ENCODE peak calls at places on chromosomes 1 and 21, in eight cellular contexts. V, O, D, C, R, J, G and M are unnamed samples.
A peak's percentile ranks its signal among the peaks of the same experiment; 100 is the strongest.

GRCh38 chr1:77170687-77171086 is 48.5 kb downstream of the PIGK start:
- DNase-seq in V (no peak), O (no peak), D (peak; percentile 67), C (no peak), R (no peak), J (no peak), G (no peak), M (no peak)

GRCh38 chr1:182595641-182596240 is 6.7 kb upstream of the RNASEL start:
- DNase-seq in V (peak; percentile 80), O (peak; percentile 65), D (peak; percentile 61), C (peak; percentile 72), R (peak; percentile 73), J (peak; percentile 60), G (peak; percentile 78), M (peak; percentile 65)

GRCh38 chr1:233677690-233678354 is 63.9 kb downstream of the KCNK1 start:
- DNase-seq in V (no peak), O (no peak), D (no peak), C (no peak), R (no peak), J (no peak), G (no peak), M (no peak)

GRCh38 chr1:1573843-1574720 is 581 bp downstream of the SSU72 start:
- DNase-seq in V (no peak), O (no peak), D (peak; percentile 62), C (peak; percentile 58), R (peak; percentile 83), J (peak; percentile 68), G (peak; percentile 91), M (peak; percentile 62)

GRCh38 chr21:39527664-39528381 is 76.1 kb downstream of the SH3BGR start:
- DNase-seq in V (peak; percentile 74), O (no peak), D (no peak), C (no peak), R (no peak), J (no peak), G (peak; percentile 55), M (no peak)

GRCh38 chr21:44434936-44435635 is 20.2 kb upstream of the LRRC3 start:
- DNase-seq in V (no peak), O (peak; percentile 9), D (no peak), C (no peak), R (no peak), J (no peak), G (no peak), M (no peak)

GRCh38 chr1:19433610-19433999 is 51.7 kb downstream of the CAPZB start:
- DNase-seq in V (no peak), O (no peak), D (peak; percentile 65), C (no peak), R (no peak), J (no peak), G (no peak), M (no peak)

GRCh38 chr1:1162597-1163537 is 10.8 kb upstream of the TTLL10 start:
- DNase-seq in V (peak; percentile 95), O (no peak), D (no peak), C (no peak), R (no peak), J (no peak), G (no peak), M (no peak)

GRCh38 chr1:19484338-19484792 is 974 bp downstream of the CAPZB start:
- DNase-seq in V (no peak), O (no peak), D (no peak), C (no peak), R (no peak), J (peak; percentile 10), G (peak; percentile 49), M (peak; percentile 27)

GRCh38 chr1:177278626-177279390 is 108.0 kb downstream of the BRINP2 start:
- DNase-seq in V (no peak), O (no peak), D (peak; percentile 70), C (no peak), R (no peak), J (no peak), G (no peak), M (no peak)

GRCh38 chr1:76868154-76868882 is 1.0 kb downstream of the ST6GALNAC5 start:
- DNase-seq in V (peak; percentile 25), O (no peak), D (peak; percentile 60), C (no peak), R (peak; percentile 69), J (peak; percentile 37), G (peak; percentile 90), M (no peak)

GRCh38 chr1:90274376-90274775 is 279.5 kb downstream of the ZNF326 start:
- DNase-seq in V (no peak), O (no peak), D (no peak), C (peak; percentile 18), R (no peak), J (no peak), G (no peak), M (no peak)

GRCh38 chr21:42417533-42417932 is 13.8 kb downstream of the UBASH3A start:
- DNase-seq in V (no peak), O (no peak), D (no peak), C (no peak), R (no peak), J (no peak), G (no peak), M (no peak)

DNA sequence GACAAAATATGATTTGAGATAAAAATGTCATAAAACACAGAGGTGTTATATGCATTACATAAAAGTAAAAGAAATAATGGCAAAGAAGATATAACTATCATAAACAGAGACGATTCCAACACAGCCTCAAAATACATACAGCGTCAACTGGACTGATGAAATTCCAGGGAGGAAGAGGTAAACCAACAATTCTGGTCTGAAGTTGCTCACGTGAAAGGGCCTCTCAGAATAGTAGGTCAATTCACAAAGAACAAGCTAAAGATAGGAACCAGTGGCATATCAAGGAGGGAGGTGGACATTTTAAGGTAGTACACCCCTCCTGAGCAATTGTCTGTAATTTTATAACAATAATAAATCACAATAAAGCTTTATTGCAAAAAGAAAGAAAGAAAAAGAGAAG is 18.6 kb downstream of the SLC2A5 start:
- DNase-seq in V (no peak), O (no peak), D (no peak), C (no peak), R (no peak), J (no peak), G (no peak), M (no peak)
- H3K4me1 ChIP-seq in V (no peaks in the 10 kb centered on the region), O (no peaks in the 10 kb centered on the region), D (no peaks in the 10 kb centered on the region), C (no peaks in the 10 kb centered on the region), R (peaks cover 23% of the 10 kb centered on the region), J (no peaks in the 10 kb centered on the region), G (peaks cover 9% of the 10 kb centered on the region), M (no peaks in the 10 kb centered on the region)

GRCh38 chr1:178496410-178497135 is at the start of gene CLEC20A:
- DNase-seq in V (no peak), O (no peak), D (no peak), C (no peak), R (no peak), J (no peak), G (no peak), M (peak; percentile 34)

GRCh38 chr1:178498896-178499675 is 2.3 kb upstream of the CLEC20A start:
- DNase-seq in V (no peak), O (no peak), D (no peak), C (no peak), R (no peak), J (no peak), G (no peak), M (peak; percentile 28)

GRCh38 chr1:178495741-178496409 is 889 bp downstream of the CLEC20A start:
- DNase-seq in V (no peak), O (no peak), D (no peak), C (no peak), R (no peak), J (no peak), G (no peak), M (no peak)

GRCh38 chr1:178500091-178500770 is 3.5 kb upstream of the CLEC20A start:
- DNase-seq in V (no peak), O (no peak), D (no peak), C (no peak), R (no peak), J (no peak), G (peak; percentile 25), M (peak; percentile 44)

GRCh38 chr1:178497903-178498478 is 1.2 kb upstream of the CLEC20A start:
- DNase-seq in V (no peak), O (no peak), D (no peak), C (no peak), R (no peak), J (no peak), G (no peak), M (no peak)
- H3K27ac ChIP-seq in V (no peak overlapping the region), O (no peak overlapping the region), D (no peak overlapping the region), C (no peak overlapping the region), R (no peak overlapping the region), J (no peak overlapping the region), G (no peak overlapping the region), M (no peak overlapping the region)

DNA sequence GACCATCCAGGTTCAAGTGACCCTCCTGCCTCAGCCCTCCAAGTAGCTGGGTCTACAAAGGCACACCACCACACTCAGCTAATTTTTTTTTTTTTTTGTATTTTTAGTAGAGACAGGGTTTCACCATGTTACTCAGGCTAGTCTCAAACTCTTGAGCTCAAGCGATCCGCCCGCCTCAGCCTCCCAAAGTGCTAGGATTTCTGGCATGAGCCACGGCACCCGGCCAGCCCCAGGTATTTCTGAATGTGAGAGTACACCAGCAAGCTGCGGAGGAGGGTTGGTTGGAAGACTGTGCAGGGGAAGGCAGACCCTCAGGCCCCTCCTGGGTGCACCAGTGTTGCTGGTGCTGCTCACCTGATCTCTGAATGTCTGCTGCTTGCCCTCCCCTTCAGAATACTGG is 33.1 kb upstream of the SIM2 start:
- DNase-seq in V (no peak), O (no peak), D (no peak), C (no peak), R (no peak), J (no peak), G (no peak), M (no peak)
- H3K27me3 ChIP-seq in V (peaks cover 61% of the 10 kb centered on the region), O (no peaks in the 10 kb centered on the region), D (peaks cover 22% of the 10 kb centered on the region), C (peaks cover 23% of the 10 kb centered on the region), R (peaks cover 7% of the 10 kb centered on the region), J (peaks cover 11% of the 10 kb centered on the region), G (peaks cover 8% of the 10 kb centered on the region), M (no peaks in the 10 kb centered on the region)

GRCh38 chr1:23624440-23624839 is 65.1 kb upstream of the ID3 start:
- DNase-seq in V (no peak), O (no peak), D (no peak), C (no peak), R (no peak), J (no peak), G (no peak), M (peak; percentile 79)

GRCh38 chr1:23625459-23625858 is 66.1 kb upstream of the RPL11 start:
- DNase-seq in V (no peak), O (no peak), D (no peak), C (no peak), R (no peak), J (no peak), G (no peak), M (no peak)

GRCh38 chr1:23620605-23621004 is 61.3 kb upstream of the ID3 start:
- DNase-seq in V (no peak), O (no peak), D (no peak), C (no peak), R (no peak), J (no peak), G (no peak), M (no peak)

GRCh38 chr1:23619299-23620188 is 60.2 kb upstream of the ID3 start:
- DNase-seq in V (peak; percentile 65), O (no peak), D (peak; percentile 24), C (peak; percentile 17), R (no peak), J (peak; percentile 46), G (peak; percentile 63), M (no peak)

DNA sequence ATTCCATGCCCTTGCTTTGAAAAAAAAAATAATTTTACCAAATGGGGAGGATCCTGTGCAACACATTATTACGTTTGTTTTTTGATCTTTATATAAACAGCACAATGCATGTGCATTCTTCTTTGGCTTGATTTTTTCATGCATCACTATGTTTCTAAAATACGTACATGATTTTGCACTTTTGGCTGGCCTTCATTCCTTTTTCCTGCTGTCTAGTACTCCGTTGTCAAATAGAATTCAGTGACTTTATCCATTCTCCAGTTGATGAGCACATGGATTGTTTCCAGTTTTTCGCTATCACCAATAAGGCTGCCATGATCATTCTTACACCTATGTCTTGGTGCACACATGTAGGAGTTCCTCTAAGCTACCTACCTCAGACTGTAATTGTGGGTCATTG is 63.0 kb upstream of the ID3 start:
- DNase-seq in V (no peak), O (no peak), D (no peak), C (no peak), R (no peak), J (no peak), G (no peak), M (no peak)
- H3K4me1 ChIP-seq in V (peaks cover 17% of the 10 kb centered on the region), O (no peaks in the 10 kb centered on the region), D (no peaks in the 10 kb centered on the region), C (peaks cover 3% of the 10 kb centered on the region), R (no peaks in the 10 kb centered on the region), J (peaks cover 4% of the 10 kb centered on the region), G (peaks cover 4% of the 10 kb centered on the region), M (peaks cover 22% of the 10 kb centered on the region)